ENCODE peak calls at places on chromosome 18, in eight cellular contexts. I is memory B cell; V is stimulated activated naive CD8-positive, alpha-beta T cell treated with anti-CD3 and anti-CD28 coated beads, Interleukin-15, amount 100 ng/mL, for 72 hours; Y is activated naive CD8-positive, alpha-beta T cell treated with anti-CD3 and anti-CD28 coated beads, Interleukin-2, amount 50 U/mL, for 24 hours; N is activated T-cell treated with anti-CD3 and anti-CD28 coated beads, Interleukin-2, amount 50 U/mL, for 72 hours; E is activated CD4-positive, CD25-positive, alpha-beta regulatory T cell treated with anti-CD3 and anti-CD28 coated beads, Interleukin-2, amount 50 U/mL, for 24 hours; U is gastroesophageal sphincter; W is left cardiac atrium. G is an unnamed sample.
A peak's percentile ranks its signal among the peaks of the same experiment; 100 is the strongest.

GRCh38 chr18:12819330-12819729 is 64.7 kb downstream of the PTPN2 start:
- ATAC-seq in E (peak; percentile 48), I (no peak), U (no peak), V (peak; percentile 98), N (peak; percentile 95), W (no peak), Y (peak; percentile 79), G (peak; percentile 95)

GRCh38 chr18:44679912-44680270 is 797 bp upstream of the SETBP1 start:
- ATAC-seq in E (no peak), N (peak; percentile 27), U (no peak), I (peak; percentile 19), Y (no peak), V (peak; percentile 11), W (no peak), G (peak; percentile 28)

GRCh38 chr18:74063023-74063422 is 84.6 kb downstream of the FBXO15 start:
- ATAC-seq in I (peak; percentile 62), V (peak; percentile 75), N (peak; percentile 48), Y (peak; percentile 77), E (peak; percentile 43), W (no peak), U (no peak), G (no peak)

GRCh38 chr18:7879717-7880116 is 312.6 kb downstream of the PTPRM start:
- ATAC-seq in W (no peak), U (no peak), Y (no peak), V (no peak), E (no peak), I (no peak), N (no peak), G (no peak)

GRCh38 chr18:59300676-59301285 is 17.7 kb downstream of the CPLX4 start:
- ATAC-seq in I (no peak), N (peak; percentile 97), V (peak; percentile 90), W (no peak), E (peak; percentile 76), U (no peak), Y (peak; percentile 83), G (peak; percentile 90)

GRCh38 chr18:34760444-34760843 is 50.3 kb downstream of the DTNA start:
- ATAC-seq in W (peak; percentile 83), U (no peak), N (no peak), Y (no peak), V (no peak), E (no peak), I (no peak), G (no peak)

GRCh38 chr18:3119401-3120323 is 100.1 kb downstream of the MYOM1 start:
- ATAC-seq in U (no peak), E (no peak), V (no peak), W (no peak), I (no peak), N (no peak), Y (no peak), G (no peak)

GRCh38 chr18:50203801-50204604 is 9.1 kb upstream of the MYO5B start:
- ATAC-seq in E (no peak), Y (no peak), V (peak; percentile 42), U (peak; percentile 43), W (peak; percentile 55), I (no peak), N (no peak), G (no peak)

GRCh38 chr18:54240629-54241107 is 16.2 kb upstream of the MBD2 start:
- ATAC-seq in W (peak; percentile 84), I (no peak), E (no peak), U (peak; percentile 64), N (no peak), V (no peak), Y (no peak), G (no peak)

GRCh38 chr18:47985837-47986236 is 55.4 kb upstream of the SMAD2 start:
- ATAC-seq in W (no peak), N (no peak), Y (no peak), E (no peak), U (no peak), I (no peak), V (no peak), G (no peak)

GRCh38 chr18:77899972-77900754 is 650.5 kb downstream of the GALR1 start:
- ATAC-seq in Y (peak; percentile 96), I (peak; percentile 98), N (peak; percentile 98), W (peak; percentile 91), U (peak; percentile 88), E (peak; percentile 95), V (peak; percentile 98), G (peak; percentile 97)

GRCh38 chr18:56066524-56067215 is 478.7 kb upstream of the TCF4 start:
- ATAC-seq in I (no peak), Y (no peak), N (no peak), U (no peak), E (no peak), V (no peak), W (no peak), G (no peak)

GRCh38 chr18:50042611-50043010 is 152.3 kb downstream of the MYO5B start:
- ATAC-seq in N (no peak), E (no peak), V (no peak), W (no peak), I (no peak), U (no peak), Y (no peak), G (no peak)

GRCh38 chr18:34867520-34867919 is 157.4 kb downstream of the DTNA start:
- ATAC-seq in N (no peak), W (peak; percentile 47), V (no peak), Y (no peak), U (no peak), I (no peak), E (no peak), G (no peak)

GRCh38 chr18:79394438-79395307 is 1.1 kb upstream of the NFATC1 start:
- ATAC-seq in E (peak; percentile 50), U (peak; percentile 10), Y (peak; percentile 71), I (peak; percentile 7), W (peak; percentile 6), N (peak; percentile 59), V (peak; percentile 75), G (peak; percentile 59)

GRCh38 chr18:45334188-45334587 is 281.1 kb upstream of the SLC14A2 start:
- ATAC-seq in W (no peak), E (no peak), N (no peak), I (no peak), U (no peak), V (no peak), Y (no peak), G (no peak)

GRCh38 chr18:57863706-57864105 is 60.6 kb upstream of the ATP8B1 start:
- ATAC-seq in E (no peak), N (peak; percentile 82), W (no peak), I (no peak), Y (peak; percentile 72), U (no peak), V (no peak), G (peak; percentile 65)

GRCh38 chr18:21383031-21383430 is 141.0 kb downstream of the GREB1L start:
- ATAC-seq in E (no peak), U (no peak), V (no peak), W (no peak), N (no peak), Y (no peak), I (no peak), G (no peak)

GRCh38 chr18:79690586-79691482 is 11.2 kb downstream of the CTDP1 start:
- ATAC-seq in E (no peak), W (no peak), I (no peak), Y (peak; percentile 41), V (no peak), U (no peak), N (peak; percentile 9), G (no peak)

GRCh38 chr18:32418148-32418547 is 52.5 kb downstream of the GAREM1 start:
- ATAC-seq in W (no peak), N (no peak), V (no peak), Y (no peak), E (no peak), U (no peak), I (no peak), G (no peak)

GRCh38 chr18:48531979-48532378 is 6.9 kb upstream of the CTIF start:
- ATAC-seq in W (no peak), Y (no peak), U (no peak), V (no peak), I (no peak), N (no peak), E (no peak), G (no peak)